ENCODE peak calls at places on chromosomes 1 and 21, in ten cellular contexts. C is uterus, O is PC-9, T is ascending aorta, E is breast epithelium, D is vagina, L is brain microvascular endothelial cell, S is pancreas, Z is ovary, M is IMR-90. J is an unnamed sample.

GRCh38 chr1:64536217-64536835 is 66.4 kb downstream of the CACHD1 start:
- DNase-seq in C (no peak), O (no peak), T (no peak), E (no peak), D (no peak), L (no peak), S (no peak), Z (no peak), M (no peak), J (no peak)

GRCh38 chr1:216750031-216750627 is 26.9 kb upstream of the ESRRG start:
- DNase-seq in C (no peak), O (no peak), T (no peak), E (peak; percentile 44), D (no peak), L (peak; percentile 45), S (no peak), Z (no peak), M (peak; percentile 69), J (peak; percentile 4)

GRCh38 chr21:45074818-45075605 is 632 bp downstream of the ADARB1 start:
- DNase-seq in C (no peak), O (no peak), T (no peak), E (no peak), D (no peak), L (no peak), S (peak; percentile 79), Z (peak; percentile 41), M (no peak), J (no peak)

GRCh38 chr1:45954401-45954847 is 151.0 kb downstream of the MAST2 start:
- DNase-seq in C (no peak), O (peak; percentile 53), T (no peak), E (no peak), D (no peak), L (peak; percentile 67), S (no peak), Z (no peak), M (peak; percentile 82), J (peak; percentile 38)

GRCh38 chr1:27885114-27885528 is 12.8 kb downstream of the THEMIS2 start:
- DNase-seq in C (no peak), O (no peak), T (no peak), E (no peak), D (no peak), L (no peak), S (no peak), Z (no peak), M (no peak), J (no peak)

GRCh38 chr1:53088616-53089300 is 26.7 kb downstream of the PODN start:
- DNase-seq in C (no peak), O (no peak), T (no peak), E (no peak), D (no peak), L (no peak), S (no peak), Z (no peak), M (no peak), J (no peak)

GRCh38 chr1:21511579-21512522 is 2.6 kb downstream of the ALPL start:
- DNase-seq in C (no peak), O (no peak), T (no peak), E (peak; percentile 94), D (no peak), L (peak; percentile 95), S (no peak), Z (peak; percentile 56), M (peak; percentile 96), J (peak; percentile 90)

GRCh38 chr1:23742670-23743286 is 493 bp upstream of the ELOA start:
- DNase-seq in C (no peak), O (no peak), T (no peak), E (no peak), D (no peak), L (no peak), S (no peak), Z (no peak), M (no peak), J (no peak)

GRCh38 chr1:17538010-17538409 is 1.5 kb upstream of the ARHGEF10L start:
- DNase-seq in C (peak; percentile 42), O (no peak), T (no peak), E (no peak), D (no peak), L (no peak), S (no peak), Z (no peak), M (no peak), J (no peak)

GRCh38 chr1:156661932-156662587 is 15.1 kb downstream of the NES start:
- DNase-seq in C (no peak), O (no peak), T (no peak), E (peak; percentile 74), D (no peak), L (peak; percentile 14), S (peak; percentile 24), Z (no peak), M (peak; percentile 60), J (no peak)

GRCh38 chr1:66556161-66556611 is 22.2 kb downstream of the SGIP1 start:
- DNase-seq in C (no peak), O (no peak), T (no peak), E (no peak), D (no peak), L (no peak), S (no peak), Z (no peak), M (no peak), J (no peak)

GRCh38 chr1:228150021-228150457 is 309 bp downstream of the GJC2 start:
- DNase-seq in C (no peak), O (no peak), T (no peak), E (no peak), D (no peak), L (no peak), S (peak; percentile 79), Z (peak; percentile 69), M (no peak), J (no peak)

GRCh38 chr1:226679303-226679702 is 59.8 kb downstream of the ITPKB start:
- DNase-seq in C (no peak), O (no peak), T (no peak), E (no peak), D (no peak), L (no peak), S (no peak), Z (no peak), M (no peak), J (no peak)
- H3K4me3 ChIP-seq in C (no peak overlapping the region), O (no peak overlapping the region), T (no peak overlapping the region), E (no peak overlapping the region), D (no peak overlapping the region), L (no peak overlapping the region), S (no peak overlapping the region), Z (no peak overlapping the region), M (no peak overlapping the region), J (no peak overlapping the region)

GRCh38 chr1:226372885-226373284 is 35.0 kb downstream of the PARP1 start:
- DNase-seq in C (no peak), O (no peak), T (no peak), E (no peak), D (no peak), L (no peak), S (no peak), Z (no peak), M (no peak), J (no peak)
- H3K36me3 ChIP-seq in C (no peaks in the 10 kb centered on the region), O (no peaks in the 10 kb centered on the region), T (peaks cover 96% of the 10 kb centered on the region), E (peaks cover 7% of the 10 kb centered on the region), D (no peaks in the 10 kb centered on the region), L (peaks cover 54% of the 10 kb centered on the region), S (peaks cover 6% of the 10 kb centered on the region), Z (no peaks in the 10 kb centered on the region), M (peaks cover 56% of the 10 kb centered on the region), J (peaks cover 27% of the 10 kb centered on the region)

GRCh38 chr1:39673215-39673614 is 1.3 kb upstream of the NT5C1A start:
- DNase-seq in C (no peak), O (no peak), T (no peak), E (no peak), D (no peak), L (no peak), S (no peak), Z (no peak), M (no peak), J (no peak)

GRCh38 chr1:39671793-39672550 is at the start of gene NT5C1A:
- DNase-seq in C (no peak), O (no peak), T (no peak), E (no peak), D (no peak), L (no peak), S (peak; percentile 83), Z (peak; percentile 50), M (no peak), J (no peak)

GRCh38 chr1:39670689-39671088 is 1.2 kb downstream of the NT5C1A start:
- DNase-seq in C (no peak), O (no peak), T (no peak), E (no peak), D (no peak), L (no peak), S (no peak), Z (no peak), M (no peak), J (no peak)

GRCh38 chr1:39671433-39671792 is 494 bp downstream of the NT5C1A start:
- DNase-seq in C (no peak), O (no peak), T (no peak), E (no peak), D (no peak), L (no peak), S (peak; percentile 87), Z (peak; percentile 62), M (no peak), J (no peak)

GRCh38 chr1:39672551-39672947 is 642 bp upstream of the NT5C1A start:
- DNase-seq in C (no peak), O (no peak), T (no peak), E (no peak), D (no peak), L (no peak), S (no peak), Z (no peak), M (no peak), J (no peak)
- H3K4me3 ChIP-seq in C (peak overlapping the region; percentile 42), O (no peak overlapping the region), T (peak overlapping the region; percentile 67), E (peak overlapping the region; percentile 38), D (peak overlapping the region; percentile 37), L (peak overlapping the region; percentile 46), S (peak overlapping the region; percentile 48), Z (no peak overlapping the region), M (no peak overlapping the region), J (no peak overlapping the region)

GRCh38 chr1:29161977-29162376 is 19.7 kb downstream of the SRSF4 start:
- DNase-seq in C (no peak), O (no peak), T (no peak), E (no peak), D (no peak), L (no peak), S (no peak), Z (no peak), M (no peak), J (no peak)
- H3K36me3 ChIP-seq in C (no peaks in the 10 kb centered on the region), O (peaks cover 17% of the 10 kb centered on the region), T (peaks cover 55% of the 10 kb centered on the region), E (no peaks in the 10 kb centered on the region), D (no peaks in the 10 kb centered on the region), L (peaks cover 37% of the 10 kb centered on the region), S (no peaks in the 10 kb centered on the region), Z (no peaks in the 10 kb centered on the region), M (peaks cover 45% of the 10 kb centered on the region), J (peaks cover 18% of the 10 kb centered on the region)

DNA sequence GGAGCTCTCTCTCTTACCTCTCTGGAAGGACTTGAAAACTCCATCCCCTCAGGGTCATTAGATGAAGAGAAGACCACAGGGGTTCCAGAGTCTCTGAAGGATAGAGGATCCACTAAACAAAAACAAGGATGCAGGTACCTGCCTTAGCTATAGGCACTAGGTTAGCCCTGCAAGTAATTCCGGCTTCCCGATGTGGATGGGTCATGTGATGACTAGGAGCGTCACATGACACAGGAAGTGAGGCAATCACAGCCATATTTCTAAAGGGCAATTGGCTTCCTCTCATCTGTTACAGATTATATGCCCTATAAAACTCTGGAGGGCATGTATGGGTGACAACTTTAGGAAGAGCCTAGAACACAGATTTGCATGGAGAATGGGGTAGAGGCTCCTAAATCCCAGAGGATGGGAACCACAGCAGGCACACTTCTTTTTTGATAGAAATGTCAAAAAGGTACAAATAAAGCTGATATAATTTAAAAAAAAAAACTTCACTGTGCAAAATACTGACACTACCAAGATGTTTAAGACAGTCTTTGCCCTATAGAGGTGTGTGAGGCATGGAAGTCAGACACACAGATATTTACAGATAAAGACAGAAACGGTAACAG is 14.1 kb downstream of the ENTREP3 start:
- DNase-seq in C (peak; percentile 80), O (peak; percentile 76), T (no peak), E (peak; percentile 74), D (no peak), L (peak; percentile 75), S (peak; percentile 47), Z (no peak), M (peak; percentile 83), J (peak; percentile 75)
- H3K4me3 ChIP-seq in C (peak overlapping the region; percentile 33), O (peak overlapping the region; percentile 61), T (peak overlapping the region; percentile 54), E (peak overlapping the region; percentile 38), D (peak overlapping the region; percentile 35), L (peak overlapping the region; percentile 59), S (peak overlapping the region; percentile 8), Z (peak overlapping the region; percentile 35), M (peak overlapping the region; percentile 40), J (peak overlapping the region; percentile 25)